ENCODE peak calls at places on chromosomes 3 and 15, in seven cellular contexts. W is NT2/D1; B is pancreas; H is hepatocyte; A is astrocyte; Y is breast epithelium; Q is effector memory CD4-positive, alpha-beta T cell. D is an unnamed sample. For H3K4me1, the result is how much of the 10 kb centered on the place peaks cover.

GRCh38 chr15:40106203-40107161 is 2.2 kb downstream of the BMF start:
- DNase-seq in H (peak), B (peak), W (peak), Y (peak), A (no peak), Q (no peak), D (no peak)

GRCh38 chr3:165201964-165202363 is 5.8 kb upstream of the SLITRK3 start:
- DNase-seq in A (no peak), B (no peak), H (no peak), W (no peak), Q (no peak), Y (no peak), D (no peak)

GRCh38 chr15:91790826-91791225 is 62.7 kb upstream of the SLCO3A1 start:
- DNase-seq in Q (no peak), B (no peak), H (no peak), W (no peak), A (no peak), Y (no peak), D (no peak)

GRCh38 chr15:67413770-67414429 is 107.0 kb upstream of the C15orf61 start:
- DNase-seq in H (peak), Q (no peak), B (no peak), A (peak), W (no peak), Y (no peak), D (no peak)

GRCh38 chr3:131568460-131568859 is 65.7 kb upstream of the MRPL3 start:
- DNase-seq in Y (no peak), W (peak), A (no peak), B (no peak), Q (no peak), H (no peak), D (no peak)

GRCh38 chr15:49286649-49287394 is 116.8 kb downstream of the GALK2 start:
- DNase-seq in W (no peak), A (peak), H (no peak), Y (no peak), Q (no peak), B (no peak), D (no peak)

GRCh38 chr15:59918994-59919951 is 84.8 kb upstream of the FOXB1 start:
- DNase-seq in W (no peak), B (no peak), A (peak), H (peak), Q (no peak), Y (no peak), D (peak)

GRCh38 chr3:158347966-158348365 is 223.0 kb upstream of the MLF1 start:
- DNase-seq in Y (no peak), Q (no peak), B (no peak), W (no peak), A (peak), H (no peak), D (no peak)

GRCh38 chr15:60631620-60632019 is 152.7 kb upstream of the ICE2 start:
- DNase-seq in Y (no peak), A (no peak), B (no peak), Q (no peak), W (no peak), H (no peak), D (no peak)

GRCh38 chr3:193830791-193831191 is 237.8 kb downstream of the OPA1 start:
- DNase-seq in Y (no peak), H (no peak), Q (no peak), A (peak), W (no peak), B (no peak), D (no peak)

GRCh38 chr15:82882250-82882928 is 70.1 kb downstream of the HOMER2 start:
- DNase-seq in Q (no peak), H (no peak), Y (no peak), B (no peak), W (no peak), A (no peak), D (no peak)

GRCh38 chr15:47932829-47933696 is 187.7 kb upstream of the SLC24A5 start:
- DNase-seq in B (no peak), H (no peak), W (no peak), Y (no peak), Q (no peak), A (no peak), D (no peak)

GRCh38 chr3:16888785-16889607 is 4.2 kb downstream of the PLCL2 start:
- DNase-seq in W (no peak), B (no peak), A (no peak), H (no peak), Q (no peak), Y (no peak), D (no peak)

GRCh38 chr3:16885948-16886683 is 1.4 kb downstream of the PLCL2 start:
- DNase-seq in W (no peak), B (no peak), Q (no peak), Y (no peak), A (no peak), H (no peak), D (peak)

GRCh38 chr3:16884748-16885587 is at the start of gene PLCL2:
- DNase-seq in A (no peak), Q (peak), H (peak), Y (no peak), W (peak), B (peak), D (peak)

GRCh38 chr3:16885588-16885903 is 791 bp downstream of the PLCL2 start:
- DNase-seq in A (no peak), H (no peak), Y (no peak), Q (no peak), W (no peak), B (no peak), D (no peak)

DNA sequence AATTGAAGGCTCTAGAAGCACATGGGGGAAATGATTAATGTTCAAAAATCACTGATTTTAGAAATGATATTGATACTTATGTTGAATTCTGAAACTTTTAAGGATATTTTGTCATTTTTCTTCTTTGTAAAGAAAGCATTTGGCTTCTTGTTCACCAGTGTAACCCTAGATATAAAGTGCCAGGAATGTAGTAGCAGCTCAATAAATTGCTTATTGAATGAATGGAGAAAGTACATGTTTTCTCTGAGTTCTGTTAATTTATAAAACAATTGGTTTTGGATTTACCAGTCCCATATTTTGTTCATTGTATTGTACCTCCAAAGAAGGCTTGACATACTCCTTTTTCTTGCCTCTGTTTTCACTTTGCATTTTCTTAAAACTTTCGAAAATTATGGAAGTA is 2.4 kb downstream of the PLCL2 start:
- DNase-seq in H (no peak), Q (no peak), W (no peak), A (no peak), Y (no peak), B (no peak), D (no peak)
- H3K4me1 ChIP-seq in H (under half), Q (under half), W (under half), A (under half), Y (under half), B (under half), D (under half)

GRCh38 chr15:64870350-64870749 is 28.6 kb downstream of the PLEKHO2 start:
- DNase-seq in Q (no peak), H (no peak), W (no peak), A (no peak), B (no peak), Y (no peak), D (no peak)

GRCh38 chr15:64875641-64876223 is 34.0 kb downstream of the PLEKHO2 start:
- DNase-seq in Q (no peak), B (no peak), Y (no peak), H (no peak), A (no peak), W (no peak), D (no peak)

GRCh38 chr15:64877435-64877834 is 34.3 kb upstream of the ANKDD1A start:
- DNase-seq in Y (no peak), A (no peak), B (peak), Q (no peak), H (no peak), W (no peak), D (no peak)

GRCh38 chr15:64878708-64879107 is 33.0 kb upstream of the ANKDD1A start:
- DNase-seq in Y (no peak), B (no peak), H (no peak), W (no peak), A (no peak), Q (no peak), D (no peak)

DNA sequence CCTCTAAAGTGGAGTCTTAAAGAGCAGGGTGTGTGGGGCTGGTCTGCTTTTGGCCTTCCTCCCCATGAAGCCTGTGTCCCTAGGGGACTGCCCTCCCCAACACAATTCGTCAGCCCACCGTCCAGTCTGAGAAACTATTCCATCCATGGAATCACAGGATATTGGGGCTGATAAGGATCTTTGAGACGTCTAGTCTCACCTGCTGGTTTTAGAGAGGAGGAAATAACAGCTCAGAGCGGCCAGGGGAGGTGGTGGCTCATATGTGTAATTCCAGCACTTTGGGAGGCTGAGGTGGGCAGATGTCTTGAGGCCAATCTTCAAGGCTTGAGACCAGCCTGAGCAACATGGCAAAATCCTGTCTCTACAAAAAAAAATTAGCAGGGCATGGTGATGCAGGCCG is 32.4 kb downstream of the PLEKHO2 start:
- DNase-seq in B (no peak), W (no peak), Q (no peak), Y (no peak), H (no peak), A (no peak), D (no peak)
- H3K4me1 ChIP-seq in B (under half), W (under half), Q (under half), Y (under half), H (under half), A (under half), D (under half)

GRCh38 chr3:136954980-136955780 is 2.6 kb upstream of the IL20RB start:
- DNase-seq in B (no peak), H (no peak), Q (no peak), W (peak), A (peak), Y (no peak), D (no peak)

GRCh38 chr3:136954246-136954645 is 3.5 kb upstream of the IL20RB start:
- DNase-seq in A (peak), Y (no peak), B (no peak), W (no peak), H (no peak), Q (no peak), D (no peak)

GRCh38 chr3:136957751-136958288 is at the start of gene IL20RB:
- DNase-seq in H (no peak), Y (no peak), B (no peak), Q (no peak), A (no peak), W (no peak), D (no peak)

GRCh38 chr3:136956994-136957393 is 789 bp upstream of the IL20RB start:
- DNase-seq in A (no peak), B (no peak), Q (no peak), W (no peak), H (no peak), Y (no peak), D (no peak)

DNA sequence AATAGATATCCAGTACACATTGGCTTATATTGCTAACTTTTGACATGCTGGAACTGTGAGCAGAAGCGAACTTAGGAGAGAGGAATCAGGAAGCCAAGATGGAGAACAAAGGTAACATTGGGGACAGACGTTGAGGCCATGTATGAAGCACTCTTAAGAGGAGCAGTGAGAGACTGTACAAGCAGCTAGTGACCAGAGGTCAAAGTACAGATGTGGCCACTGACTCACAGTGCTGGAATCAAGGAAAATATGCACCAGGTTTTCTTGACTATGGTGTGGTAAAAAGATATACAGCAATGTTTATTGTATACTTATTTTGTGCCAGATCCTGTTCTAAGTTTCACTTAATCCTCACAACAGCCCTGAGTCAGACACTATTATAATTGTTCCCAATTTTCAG is 2.0 kb upstream of the IL20RB start:
- DNase-seq in H (peak), A (peak), W (no peak), Q (no peak), Y (no peak), B (peak), D (no peak)
- H3K4me1 ChIP-seq in H (under half), A (under half), W (under half), Q (under half), Y (under half), B (under half), D (under half)

GRCh38 chr3:46948830-46949671 is 27.5 kb downstream of the CCDC12 start:
- DNase-seq in A (no peak), B (peak), H (peak), Q (no peak), Y (no peak), W (no peak), D (no peak)

GRCh38 chr3:46946856-46947544 is 29.5 kb downstream of the CCDC12 start:
- DNase-seq in W (no peak), Q (peak), B (no peak), Y (no peak), A (peak), H (peak), D (peak)

GRCh38 chr3:46947981-46948791 is 28.4 kb downstream of the CCDC12 start:
- DNase-seq in B (peak), H (peak), W (no peak), Q (peak), Y (no peak), A (peak), D (peak)

GRCh38 chr3:46946416-46946815 is 30.1 kb downstream of the CCDC12 start:
- DNase-seq in A (no peak), W (no peak), Q (no peak), Y (no peak), H (peak), B (no peak), D (no peak)

DNA sequence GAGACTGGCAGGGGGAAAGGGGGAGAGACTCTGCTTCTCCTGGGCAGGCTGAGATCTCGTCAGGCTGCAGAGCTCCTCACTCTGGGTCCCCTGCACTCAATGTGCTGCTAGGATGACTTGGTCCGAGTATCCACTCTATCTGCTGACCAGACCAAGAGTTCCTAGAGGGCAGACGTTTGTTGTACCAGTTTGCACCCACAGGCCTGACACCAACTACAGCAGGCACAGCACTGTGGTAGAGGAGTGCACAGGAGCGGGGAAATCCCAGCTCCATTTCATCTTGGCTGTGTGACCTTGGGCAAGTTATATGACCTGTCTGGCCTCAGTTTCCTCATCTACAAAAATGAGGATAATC is 29.0 kb downstream of the CCDC12 start:
- DNase-seq in B (no peak), A (no peak), W (no peak), Y (no peak), Q (no peak), H (no peak), D (no peak)
- H3K4me1 ChIP-seq in B (half or more), A (under half), W (under half), Y (under half), Q (half or more), H (half or more), D (half or more)

DNA sequence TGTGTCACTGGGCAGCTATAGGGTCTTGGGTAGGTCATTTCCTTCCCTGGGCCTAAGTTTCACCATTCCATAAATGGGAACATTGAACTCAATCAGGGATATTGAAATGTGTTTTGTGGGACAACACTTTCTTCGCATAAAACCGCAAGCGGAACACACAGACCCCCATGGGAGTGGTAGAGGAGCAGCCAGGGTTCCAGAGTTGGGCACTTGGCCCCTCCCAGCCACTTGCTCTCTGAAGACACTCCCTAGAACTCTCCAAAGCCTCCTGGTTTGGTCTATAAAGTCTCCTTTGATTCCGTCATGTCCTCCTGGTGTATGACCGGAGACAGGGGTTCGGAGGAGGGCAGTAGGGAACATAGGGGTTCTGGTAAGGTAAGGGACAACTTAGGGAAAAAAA is 271.7 kb downstream of the UACA start:
- DNase-seq in H (no peak), A (no peak), W (no peak), Y (no peak), Q (no peak), B (no peak), D (no peak)
- H3K4me1 ChIP-seq in H (under half), A (half or more), W (under half), Y (under half), Q (under half), B (under half), D (half or more)

GRCh38 chr15:89165677-89166076 is 55.7 kb downstream of the RLBP1 start:
- DNase-seq in Q (no peak), H (no peak), W (no peak), B (no peak), A (peak), Y (no peak), D (no peak)
- H3K4me1 ChIP-seq in Q (under half), H (under half), W (under half), B (under half), A (under half), Y (under half), D (under half)

DNA sequence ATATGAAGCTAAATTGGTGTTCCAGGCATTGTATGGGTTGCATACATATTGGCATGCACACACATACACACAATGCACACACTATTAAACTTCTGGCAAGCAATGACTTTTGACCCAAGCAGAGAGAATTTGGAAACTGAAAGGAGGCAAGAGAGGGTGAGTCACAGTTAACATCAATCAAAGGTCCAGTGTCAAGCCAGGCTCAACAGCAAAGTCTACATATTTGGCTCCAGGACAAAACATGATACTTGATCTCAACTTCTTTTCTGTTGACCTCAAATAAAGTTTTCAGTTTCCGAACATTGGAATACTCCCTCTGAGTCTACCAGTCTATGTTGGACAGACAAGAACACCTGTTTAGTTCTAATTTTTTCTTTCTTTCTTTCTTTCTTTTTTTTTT is 28.3 kb downstream of the IL12A start:
- DNase-seq in Q (no peak), Y (no peak), H (no peak), A (peak), B (no peak), W (no peak), D (no peak)
- H3K4me1 ChIP-seq in Q (under half), Y (under half), H (under half), A (under half), B (under half), W (under half), D (under half)

GRCh38 chr15:73922186-73923151 is 3.8 kb upstream of the LOXL1 start:
- DNase-seq in Q (no peak), A (peak), B (no peak), H (peak), W (peak), Y (no peak), D (no peak)
- H3K4me1 ChIP-seq in Q (under half), A (half or more), B (under half), H (under half), W (under half), Y (under half), D (under half)

GRCh38 chr15:85709250-85709649 is 85.5 kb downstream of the KLHL25 start:
- DNase-seq in B (no peak), Y (no peak), A (no peak), Q (no peak), W (no peak), H (no peak), D (no peak)
- H3K4me1 ChIP-seq in B (under half), Y (under half), A (under half), Q (under half), W (under half), H (under half), D (under half)